ENCODE peak calls at places on chromosome 5, in six cellular contexts. J is fibroblast of pulmonary artery, W is HFF-Myc, L is mesothelial cell of epicardium, D is AG09319, N is type B pancreatic cell. P is an unnamed sample.

GRCh38 chr5:170755679-170756456 is 27.7 kb upstream of the GABRP start:
- DNase-seq in J (no peak), L (no peak), W (no peak), N (no peak), D (no peak), P (no peak)

GRCh38 chr5:168842571-168843205 is 263.5 kb upstream of the PANK3 start:
- DNase-seq in L (no peak), J (no peak), W (no peak), D (no peak), N (no peak), P (no peak)

GRCh38 chr5:125093776-125094175 is 347.3 kb upstream of the ZNF608 start:
- DNase-seq in D (peak), J (peak), N (no peak), W (no peak), L (no peak), P (no peak)

GRCh38 chr5:149035282-149035882 is 27.5 kb downstream of the SH3TC2 start:
- DNase-seq in N (peak), J (peak), L (peak), W (peak), D (peak), P (no peak)

GRCh38 chr5:7811715-7812114 is 39.2 kb downstream of the CFAP90 start:
- DNase-seq in W (no peak), N (no peak), J (no peak), L (no peak), D (no peak), P (no peak)

GRCh38 chr5:96337048-96337781 is 95.8 kb downstream of the PCSK1 start:
- DNase-seq in J (no peak), D (no peak), N (no peak), W (no peak), L (no peak), P (no peak)

GRCh38 chr5:158843305-158843704 is 256.4 kb downstream of the EBF1 start:
- DNase-seq in J (no peak), N (no peak), L (no peak), W (no peak), D (no peak), P (no peak)

GRCh38 chr5:62720036-62720441 is 141.4 kb downstream of the LRRC70 start:
- DNase-seq in J (peak), L (no peak), D (no peak), W (peak), N (peak), P (no peak)

GRCh38 chr5:59107692-59108091 is 524.8 kb downstream of the RAB3C start:
- DNase-seq in D (no peak), J (peak), W (no peak), N (no peak), L (no peak), P (no peak)

GRCh38 chr5:135534609-135535419 is 950 bp downstream of the NEUROG1 start:
- DNase-seq in J (no peak), N (no peak), D (no peak), L (no peak), W (no peak), P (no peak)

GRCh38 chr5:150122158-150122510 is 33.5 kb downstream of the PDGFRB start:
- DNase-seq in W (no peak), L (no peak), J (no peak), D (no peak), N (no peak), P (no peak)

GRCh38 chr5:57366744-57367143 is 115.9 kb downstream of the ACTBL2 start:
- DNase-seq in W (no peak), J (peak), L (no peak), D (no peak), N (no peak), P (no peak)

GRCh38 chr5:174231961-174232487 is 186.5 kb downstream of the NSG2 start:
- DNase-seq in L (no peak), D (no peak), J (peak), N (no peak), W (peak), P (no peak)

GRCh38 chr5:137470111-137470920 is 28.8 kb downstream of the SPOCK1 start:
- DNase-seq in L (no peak), D (peak), J (peak), N (no peak), W (peak), P (no peak)

GRCh38 chr5:112720576-112720975 is 17.1 kb upstream of the APC start:
- DNase-seq in D (no peak), W (no peak), L (no peak), N (no peak), J (no peak), P (no peak)

GRCh38 chr5:157511656-157512644 is 51.9 kb downstream of the NIPAL4 start:
- DNase-seq in W (peak), J (peak), D (peak), N (no peak), L (no peak), P (peak)

GRCh38 chr5:138975098-138975847 is 100.1 kb upstream of the LRRTM2 start:
- DNase-seq in D (peak), W (no peak), N (no peak), J (peak), L (peak), P (no peak)

GRCh38 chr5:59519338-59519737 is 374.2 kb downstream of the PDE4D start:
- DNase-seq in J (no peak), W (no peak), D (no peak), N (no peak), L (no peak), P (no peak)

GRCh38 chr5:35214051-35214450 is 16.2 kb downstream of the PRLR start:
- DNase-seq in D (no peak), W (no peak), N (no peak), L (no peak), J (no peak), P (no peak)

GRCh38 chr5:122195784-122196394 is 66.5 kb downstream of the ZNF474 start:
- DNase-seq in N (no peak), W (peak), L (no peak), J (peak), D (no peak), P (no peak)

GRCh38 chr5:88880196-88880595 is 2.8 kb downstream of the MEF2C start:
- DNase-seq in N (no peak), J (no peak), D (no peak), W (no peak), L (no peak), P (no peak)

GRCh38 chr5:159504106-159504856 is 174.0 kb upstream of the IL12B start:
- DNase-seq in J (peak), L (no peak), N (no peak), D (no peak), W (no peak), P (no peak)

GRCh38 chr5:72202331-72202825 is 95.1 kb downstream of the MAP1B start:
- DNase-seq in N (no peak), D (no peak), W (no peak), L (no peak), J (no peak), P (no peak)

GRCh38 chr5:110027527-110028322 is 338.0 kb downstream of the MAN2A1 start:
- DNase-seq in J (peak), L (no peak), D (no peak), N (no peak), W (no peak), P (no peak)

GRCh38 chr5:159403906-159404641 is 73.8 kb upstream of the IL12B start:
- DNase-seq in J (no peak), N (no peak), W (no peak), L (no peak), D (no peak), P (no peak)

GRCh38 chr5:127529904-127530682 is 12.7 kb downstream of the PRRC1 start:
- DNase-seq in D (no peak), J (no peak), L (no peak), N (no peak), W (no peak), P (no peak)

GRCh38 chr5:96984506-96985192 is 48.8 kb downstream of the LNPEP start:
- DNase-seq in D (no peak), J (peak), W (no peak), N (no peak), L (no peak), P (no peak)

GRCh38 chr5:73448072-73448432 is 525 bp downstream of the FOXD1 start:
- DNase-seq in W (no peak), L (no peak), J (no peak), D (no peak), N (no peak), P (no peak)

GRCh38 chr5:163459465-163459887 is 426 bp downstream of the NUDCD2 start:
- DNase-seq in W (no peak), L (no peak), N (no peak), J (no peak), D (no peak), P (no peak)

GRCh38 chr5:140000332-140000731 is 42.8 kb downstream of the NRG2 start:
- DNase-seq in D (no peak), L (no peak), N (no peak), W (no peak), J (no peak), P (no peak)
- TF ChIP-seq CTCF in D (no peak), L (no peak), N (no peak), W (no peak), J (no peak), P (no peak)

DNA sequence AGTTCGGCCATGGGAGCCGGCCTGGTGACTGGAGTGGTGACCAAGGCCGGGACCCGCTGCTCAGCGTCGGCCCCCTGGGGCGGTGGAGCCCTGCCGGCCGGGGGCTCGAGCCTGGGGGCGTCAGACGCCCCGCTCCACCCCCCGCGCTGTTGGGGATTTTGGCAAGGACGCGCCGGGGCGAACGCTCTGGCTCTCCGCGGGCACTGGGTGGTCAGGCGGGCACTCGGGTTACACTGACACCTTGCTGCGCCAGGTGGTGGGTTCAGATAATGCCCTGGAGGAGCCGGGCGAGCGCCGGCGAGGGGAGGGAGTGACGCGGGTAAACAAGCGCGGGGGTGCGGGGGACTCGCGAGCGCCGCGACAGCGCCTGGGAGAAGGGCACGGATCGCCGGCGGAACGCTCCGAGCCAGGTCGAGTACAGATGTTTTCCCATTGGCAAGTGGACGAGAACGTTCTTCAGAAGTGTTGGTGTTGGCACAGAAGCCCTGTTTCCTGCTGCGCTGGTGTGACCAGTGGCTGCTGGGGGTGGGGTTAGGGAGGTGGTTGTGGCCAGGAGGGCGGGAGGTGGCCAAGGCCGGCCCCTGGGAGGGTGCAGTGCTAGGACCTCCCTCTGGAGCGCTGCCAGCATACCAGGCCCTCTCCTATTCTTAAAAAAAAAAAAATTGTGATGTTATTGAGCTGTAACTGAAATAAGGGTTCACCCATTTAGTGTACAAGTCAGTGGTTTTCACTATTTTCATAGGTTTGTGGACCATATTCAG is 773 bp downstream of the SQSTM1 start:
- DNase-seq in J (peak), W (peak), N (no peak), D (peak), L (peak), P (peak)
- TF ChIP-seq CTCF in J (no peak), W (no peak), N (peak), D (no peak), L (peak), P (no peak)

DNA sequence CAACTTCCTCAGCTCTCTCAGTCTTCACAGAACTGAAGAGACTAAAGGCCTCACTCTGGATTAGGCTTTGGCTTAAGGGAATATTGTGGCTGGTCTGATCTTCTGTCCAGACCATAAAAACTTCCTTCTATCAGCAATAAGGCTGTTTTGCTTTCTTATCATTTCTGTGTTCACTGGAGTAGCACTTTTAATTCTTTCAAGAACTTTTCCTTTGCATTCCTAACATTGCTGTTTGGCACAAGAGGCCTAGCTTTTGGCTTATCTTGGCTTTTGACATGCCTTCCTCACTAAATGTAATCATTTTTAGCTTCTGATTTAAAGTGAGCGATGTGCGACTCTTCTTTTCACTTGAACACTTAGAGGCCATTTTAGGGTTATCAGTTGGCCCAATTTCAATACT is 88.7 kb upstream of the ACOT12 start:
- DNase-seq in L (no peak), N (no peak), J (peak), W (no peak), D (no peak), P (no peak)
- TF ChIP-seq CTCF in L (no peak), N (no peak), J (no peak), W (no peak), D (no peak), P (no peak)

GRCh38 chr5:108144332-108144731 is 237.6 kb downstream of the FBXL17 start:
- DNase-seq in J (no peak), W (no peak), L (no peak), D (no peak), N (no peak), P (no peak)

GRCh38 chr5:108149369-108149768 is 232.5 kb downstream of the FBXL17 start:
- DNase-seq in L (no peak), W (no peak), N (no peak), D (no peak), J (no peak), P (no peak)

GRCh38 chr5:108146222-108146621 is 235.7 kb downstream of the FBXL17 start:
- DNase-seq in J (no peak), N (no peak), D (no peak), L (no peak), W (no peak), P (no peak)

GRCh38 chr5:108143581-108143980 is 238.3 kb downstream of the FBXL17 start:
- DNase-seq in N (no peak), L (no peak), D (no peak), J (peak), W (no peak), P (no peak)

DNA sequence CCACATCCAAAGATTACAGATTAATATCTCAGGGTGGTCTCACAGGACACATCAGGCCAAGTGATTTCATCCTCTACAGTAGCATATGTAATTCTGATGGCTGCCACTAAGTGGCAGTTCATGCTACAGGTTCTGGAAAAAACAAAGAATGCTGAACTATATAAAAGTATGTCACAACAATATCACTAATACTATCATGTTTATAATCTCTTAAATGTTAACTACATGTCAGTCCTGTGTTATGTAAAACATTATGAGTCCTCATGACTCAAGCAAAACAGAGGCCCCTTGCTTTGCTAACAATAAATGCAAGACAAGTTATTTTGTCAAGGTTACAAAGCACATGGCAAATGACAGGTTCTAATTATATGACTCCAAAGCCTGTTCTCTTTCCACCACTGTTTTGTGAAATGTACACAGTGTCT is 233.2 kb downstream of the FBXL17 start:
- DNase-seq in J (peak), L (no peak), N (no peak), D (no peak), W (no peak), P (no peak)
- TF ChIP-seq CTCF in J (peak), L (peak), N (peak), D (peak), W (peak), P (no peak)

GRCh38 chr5:176405656-176406435 is 10.5 kb downstream of the CLTB start:
- DNase-seq in J (no peak), D (no peak), W (no peak), L (no peak), N (no peak), P (no peak)
- TF ChIP-seq CTCF in J (no peak), D (no peak), W (no peak), L (no peak), N (peak), P (no peak)

GRCh38 chr5:143011621-143012020 is 241.4 kb downstream of the ARHGAP26 start:
- DNase-seq in L (no peak), J (peak), D (no peak), N (no peak), W (no peak), P (no peak)

GRCh38 chr5:143008032-143008431 is 237.9 kb downstream of the ARHGAP26 start:
- DNase-seq in N (no peak), L (no peak), J (no peak), W (no peak), D (no peak), P (no peak)

GRCh38 chr5:143010335-143010734 is 240.2 kb downstream of the ARHGAP26 start:
- DNase-seq in W (no peak), D (no peak), N (no peak), J (no peak), L (no peak), P (no peak)

GRCh38 chr5:143006511-143006910 is 236.3 kb downstream of the ARHGAP26 start:
- DNase-seq in W (no peak), N (no peak), J (no peak), L (no peak), D (no peak), P (no peak)

DNA sequence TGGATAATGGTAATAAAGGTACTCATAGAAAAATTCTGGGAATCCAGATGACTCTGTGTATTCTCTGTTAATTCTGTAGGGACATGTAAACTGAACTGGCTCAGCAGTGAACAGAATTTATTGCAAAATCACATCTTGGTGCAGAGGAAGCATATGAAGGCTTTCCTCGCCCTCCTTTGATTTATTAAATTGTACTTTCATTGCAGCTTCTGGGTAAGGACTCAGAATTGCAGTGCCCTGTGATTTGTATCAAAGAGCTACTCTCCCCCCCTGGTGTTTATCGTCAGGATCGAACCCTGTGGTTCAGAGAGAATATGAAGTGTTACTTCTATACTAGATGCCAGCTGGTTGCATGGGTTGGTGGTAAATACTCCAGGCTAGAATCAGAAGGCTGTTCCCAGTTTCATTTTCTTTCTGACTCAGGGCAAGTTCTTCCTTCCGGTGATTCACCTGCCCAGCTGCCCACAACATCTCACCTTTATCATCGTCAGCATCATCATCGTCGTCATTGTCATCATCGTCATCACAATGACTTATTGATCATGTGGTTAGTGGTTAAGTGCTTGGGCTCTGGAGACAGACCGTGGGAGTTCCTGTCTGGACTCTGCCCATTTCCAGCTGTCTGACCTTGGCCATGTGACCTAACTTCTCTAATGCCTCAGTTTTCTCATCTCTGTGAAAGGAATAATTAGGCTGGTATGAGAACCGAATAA is 238.8 kb downstream of the ARHGAP26 start:
- DNase-seq in D (no peak), W (peak), N (no peak), L (no peak), J (peak), P (no peak)
- TF ChIP-seq CTCF in D (no peak), W (no peak), N (no peak), L (no peak), J (no peak), P (no peak)

P was measured in omental fat pad.